ENCODE peak calls at places on chromosomes 13 and 19, in eight cellular contexts. V, C, X, K, U, J, G and M are unnamed samples.
A peak's percentile ranks its signal among the peaks of the same experiment; 100 is the strongest.

GRCh38 chr13:51564671-51565070 is 19.6 kb upstream of the WDFY2 start:
- DNase-seq in J (no peak), X (no peak), C (no peak), G (no peak), U (no peak), K (no peak), V (no peak), M (no peak)

GRCh38 chr19:11787536-11787935 is 10.8 kb upstream of the ZNF491 start:
- DNase-seq in U (no peak), G (no peak), J (no peak), K (no peak), C (no peak), V (no peak), X (no peak), M (no peak)

GRCh38 chr19:14375582-14376291 is 5.5 kb upstream of the ADGRE5 start:
- DNase-seq in V (no peak), G (peak; percentile 35), U (no peak), X (no peak), J (no peak), C (peak; percentile 31), K (no peak), M (no peak)

GRCh38 chr19:18438331-18439024 is 545 bp upstream of the ISYNA1 start:
- DNase-seq in G (no peak), K (no peak), V (no peak), C (peak; percentile 33), X (no peak), U (no peak), J (no peak), M (peak; percentile 91)

GRCh38 chr13:46288570-46289259 is 77.0 kb downstream of the LRRC63 start:
- DNase-seq in X (peak; percentile 16), V (no peak), G (no peak), U (no peak), K (peak; percentile 54), C (peak; percentile 72), J (peak; percentile 12), M (no peak)

GRCh38 chr13:30572859-30573275 is 44.9 kb upstream of the USPL1 start:
- DNase-seq in J (no peak), U (no peak), C (peak; percentile 78), X (no peak), V (no peak), K (peak; percentile 15), G (no peak), M (no peak)

GRCh38 chr13:64154514-64154913 is 2738.9 kb upstream of the PCDH20 start:
- DNase-seq in V (no peak), C (peak; percentile 61), U (no peak), G (no peak), J (peak; percentile 19), X (no peak), K (no peak), M (no peak)

GRCh38 chr19:46896076-46896794 is 35.4 kb downstream of the ARHGAP35 start:
- DNase-seq in J (no peak), V (no peak), G (no peak), X (no peak), C (no peak), U (no peak), K (no peak), M (no peak)

GRCh38 chr19:32322541-32322940 is 22.9 kb upstream of the ZNF507 start:
- DNase-seq in K (no peak), X (no peak), J (no peak), V (no peak), C (no peak), G (no peak), U (no peak), M (no peak)

GRCh38 chr13:32126298-32126697 is 94.7 kb downstream of the FRY start:
- DNase-seq in K (no peak), V (no peak), J (no peak), U (no peak), G (no peak), C (no peak), X (no peak), M (no peak)

GRCh38 chr19:1045247-1045603 is 5.3 kb downstream of the ABCA7 start:
- DNase-seq in K (no peak), J (no peak), G (peak; percentile 20), X (no peak), C (no peak), U (peak; percentile 29), V (no peak), M (no peak)

GRCh38 chr13:98429081-98429480 is 147.8 kb downstream of the STK24 start:
- DNase-seq in X (no peak), K (no peak), J (no peak), G (no peak), C (no peak), V (no peak), U (no peak), M (no peak)

GRCh38 chr13:25300861-25301346 is 521 bp upstream of the NUP58 start:
- DNase-seq in X (no peak), J (no peak), C (no peak), V (peak; percentile 70), U (peak; percentile 11), G (peak; percentile 22), K (no peak), M (peak; percentile 61)

GRCh38 chr19:13022111-13022858 is 27.0 kb downstream of the NFIX start:
- DNase-seq in V (no peak), G (peak; percentile 63), U (no peak), C (peak; percentile 33), J (peak; percentile 67), X (no peak), K (no peak), M (peak; percentile 61)

GRCh38 chr13:49649963-49650312 is 21.6 kb downstream of the ARL11 start:
- DNase-seq in C (no peak), J (no peak), X (no peak), K (no peak), G (peak; percentile 52), U (no peak), V (no peak), M (no peak)